ENCODE peak calls at places on chromosomes 5 and 9, in nine cellular contexts. P is keratinocyte, L is psoas muscle, K is GM13977, S is GM12865, I is fibroblast of lung, A is lower lobe of right lung, D is AG10803, Z is A549. H is an unnamed sample.

GRCh38 chr5:126101901-126102300 is 321.3 kb upstream of the GRAMD2B start:
- DNase-seq in P (no peak), L (no peak), K (no peak), S (no peak), I (no peak), A (no peak), D (no peak), Z (no peak), H (no peak)

GRCh38 chr5:120901199-120901598 is 437.1 kb downstream of the PRR16 start:
- DNase-seq in P (no peak), L (no peak), K (no peak), S (no peak), I (peak; percentile 3), A (no peak), D (peak; percentile 1), Z (no peak), H (no peak)

GRCh38 chr9:104866186-104866585 is 61.8 kb downstream of the ABCA1 start:
- DNase-seq in P (no peak), L (no peak), K (no peak), S (no peak), I (no peak), A (no peak), D (peak; percentile 59), Z (no peak), H (peak; percentile 23)

GRCh38 chr5:147481857-147482256 is 28.0 kb downstream of the DPYSL3 start:
- DNase-seq in P (no peak), L (no peak), K (peak; percentile 44), S (no peak), I (peak; percentile 60), A (no peak), D (peak; percentile 65), Z (no peak), H (peak; percentile 47)

GRCh38 chr5:108384741-108385140 is 2.8 kb upstream of the FBXL17 start:
- DNase-seq in P (no peak), L (no peak), K (no peak), S (no peak), I (no peak), A (no peak), D (no peak), Z (no peak), H (no peak)

GRCh38 chr5:159262472-159262858 is 625 bp upstream of the UBLCP1 start:
- DNase-seq in P (no peak), L (no peak), K (peak; percentile 10), S (no peak), I (no peak), A (no peak), D (peak; percentile 12), Z (peak; percentile 18), H (peak; percentile 10)

GRCh38 chr9:16358751-16359150 is 511.7 kb downstream of the BNC2 start:
- DNase-seq in P (no peak), L (no peak), K (no peak), S (no peak), I (no peak), A (no peak), D (no peak), Z (no peak), H (no peak)

GRCh38 chr5:67409342-67409741 is 212.7 kb upstream of the CD180 start:
- DNase-seq in P (no peak), L (no peak), K (no peak), S (no peak), I (no peak), A (no peak), D (no peak), Z (no peak), H (no peak)

GRCh38 chr9:117232266-117232665 is 182.6 kb downstream of the ASTN2 start:
- DNase-seq in P (no peak), L (no peak), K (no peak), S (no peak), I (no peak), A (no peak), D (no peak), Z (no peak), H (no peak)

GRCh38 chr5:158163836-158164572 is 305.1 kb upstream of the CLINT1 start:
- DNase-seq in P (no peak), L (no peak), K (no peak), S (no peak), I (no peak), A (no peak), D (peak; percentile 35), Z (no peak), H (no peak)

GRCh38 chr5:24365406-24365805 is 279.4 kb downstream of the CDH10 start:
- DNase-seq in P (no peak), L (no peak), K (no peak), S (no peak), I (no peak), A (no peak), D (no peak), Z (no peak), H (no peak)

GRCh38 chr5:83368835-83369234 is 102.7 kb upstream of the VCAN start:
- DNase-seq in P (no peak), L (no peak), K (no peak), S (no peak), I (no peak), A (no peak), D (peak; percentile 57), Z (no peak), H (no peak)

DNA sequence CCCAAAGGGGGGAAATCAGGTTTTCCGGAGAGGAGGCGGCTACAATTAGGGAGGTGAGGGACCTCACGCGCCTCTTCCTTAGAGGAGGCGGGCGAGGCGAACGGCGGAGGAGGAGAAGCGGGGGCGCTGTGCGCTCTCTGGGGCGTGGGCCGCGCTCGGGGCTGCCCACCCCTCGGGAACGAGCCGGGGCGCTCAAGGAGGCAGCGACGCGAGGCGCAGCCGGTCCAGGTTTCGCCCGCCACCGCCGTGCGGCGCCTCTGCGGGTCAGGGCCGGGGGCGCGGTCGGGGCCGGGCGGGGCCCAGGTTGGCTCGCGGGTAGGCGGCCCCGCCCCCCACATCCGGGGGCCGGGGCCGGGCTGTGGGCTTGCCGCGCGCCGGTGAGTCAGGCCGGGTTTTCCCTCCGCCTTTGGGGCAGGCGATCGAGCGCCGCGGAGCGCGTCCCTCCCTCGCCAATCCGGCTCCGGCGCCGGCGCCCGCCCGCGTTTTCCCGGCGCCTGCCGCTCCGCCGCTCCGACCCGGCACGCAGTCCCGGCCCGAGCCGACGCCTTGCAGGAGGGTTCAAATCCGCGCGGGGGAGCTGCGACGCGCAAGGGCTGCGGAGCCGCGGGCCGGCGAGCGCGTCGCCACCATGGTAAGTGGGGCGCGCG is at the start of gene N4BP3:
- DNase-seq in P (no peak), L (peak; percentile 65), K (peak; percentile 93), S (peak; percentile 91), I (peak; percentile 18), A (peak; percentile 74), D (peak; percentile 20), Z (peak; percentile 60), H (no peak)
- TF ChIP-seq CTCF in P (peak; percentile 22), L (no peak), K (peak; percentile 18), S (peak; percentile 23), I (no peak), A (no peak), D (no peak), Z (peak; percentile 27), H (no peak)

GRCh38 chr9:2985343-2985742 is 141.4 kb upstream of the PUM3 start:
- DNase-seq in P (no peak), L (no peak), K (no peak), S (no peak), I (no peak), A (no peak), D (no peak), Z (no peak), H (no peak)

GRCh38 chr9:2992427-2992826 is 148.5 kb upstream of the PUM3 start:
- DNase-seq in P (no peak), L (no peak), K (no peak), S (no peak), I (no peak), A (no peak), D (no peak), Z (no peak), H (no peak)

GRCh38 chr9:2987679-2988078 is 143.8 kb upstream of the PUM3 start:
- DNase-seq in P (no peak), L (no peak), K (no peak), S (no peak), I (no peak), A (no peak), D (no peak), Z (no peak), H (no peak)

DNA sequence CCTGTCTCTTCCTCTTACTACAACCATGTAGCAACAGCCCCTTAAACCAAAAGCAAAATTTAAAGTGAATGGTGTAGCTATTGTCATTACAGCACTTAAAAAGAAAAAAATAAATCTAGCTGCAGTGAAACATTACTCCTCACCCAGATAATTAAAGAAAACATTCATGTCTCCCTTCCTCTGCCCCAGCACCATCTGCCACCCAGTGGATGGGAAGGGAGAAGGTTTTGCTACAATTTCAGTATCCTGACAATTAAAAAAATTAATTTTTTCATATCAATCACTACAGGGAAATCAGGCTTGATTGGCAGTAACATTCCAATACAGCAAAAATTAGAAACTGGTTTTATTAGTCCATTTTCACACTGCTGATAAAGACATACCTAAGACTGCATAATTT is 147.4 kb upstream of the PUM3 start:
- DNase-seq in P (no peak), L (no peak), K (no peak), S (no peak), I (no peak), A (no peak), D (no peak), Z (no peak), H (no peak)
- TF ChIP-seq CTCF in P (peak; percentile 31), L (no peak), K (no peak), S (no peak), I (no peak), A (no peak), D (peak; percentile 39), Z (no peak), H (peak; percentile 39)

DNA sequence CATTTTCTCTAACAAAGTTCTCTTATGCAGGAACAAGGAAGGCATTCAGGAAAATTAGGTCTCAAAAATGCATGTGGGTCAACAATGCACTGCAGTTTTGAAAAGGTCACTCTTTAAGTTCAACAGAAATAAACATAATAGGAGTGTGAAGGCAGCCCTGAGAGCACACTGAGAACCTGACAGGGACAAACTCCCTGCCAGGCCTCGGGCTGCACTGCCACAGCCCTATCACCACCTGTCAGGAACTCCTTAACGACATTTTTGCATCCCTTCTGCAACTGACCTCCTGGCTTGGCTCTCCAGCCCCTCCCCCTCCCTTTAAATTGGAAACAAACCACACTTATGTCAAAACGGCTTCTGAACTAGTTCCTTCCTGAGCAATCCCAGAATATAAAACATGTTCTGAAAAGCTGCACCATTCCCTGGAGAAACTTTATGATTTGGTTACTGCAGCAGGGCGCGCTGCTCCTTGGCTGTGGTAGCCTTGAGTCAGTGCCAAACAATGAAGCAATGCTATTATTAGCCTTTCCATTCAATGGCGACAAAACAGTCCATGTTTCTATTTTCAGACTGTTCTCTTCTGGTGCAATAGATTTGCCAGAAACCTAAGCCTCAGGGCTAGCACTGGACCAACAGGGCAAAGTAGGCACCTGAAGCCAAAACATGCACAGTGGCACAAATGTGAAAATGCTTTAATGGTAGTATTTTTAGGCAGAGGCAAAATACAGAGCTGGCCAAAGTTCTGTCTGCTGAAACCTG is 160.1 kb upstream of the ZNF608 start:
- DNase-seq in P (no peak), L (peak; percentile 48), K (no peak), S (no peak), I (peak; percentile 93), A (no peak), D (peak; percentile 80), Z (no peak), H (peak; percentile 50)
- TF ChIP-seq CTCF in P (no peak), L (peak; percentile 21), K (no peak), S (no peak), I (peak; percentile 37), A (peak; percentile 6), D (no peak), Z (no peak), H (no peak)

DNA sequence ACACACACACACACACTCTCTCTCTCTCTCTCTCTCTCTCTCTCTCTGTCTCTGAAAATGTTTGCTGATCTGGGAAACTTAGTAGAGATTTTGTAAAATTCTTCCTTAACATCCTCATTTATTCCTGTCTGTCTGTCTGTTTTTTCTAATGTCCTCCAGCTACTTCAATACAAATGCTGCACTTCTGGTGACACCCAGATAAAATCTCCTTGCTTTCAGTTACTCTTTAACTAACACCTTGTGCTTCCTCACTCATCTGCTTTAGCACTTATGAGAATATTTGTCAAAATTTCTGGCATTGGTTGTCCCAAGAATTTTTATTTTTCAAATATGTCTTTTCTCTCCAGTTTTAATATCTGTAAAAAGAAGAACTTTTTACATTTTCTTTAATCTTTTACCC is 35.0 kb upstream of the ARRDC3 start:
- DNase-seq in P (no peak), L (no peak), K (no peak), S (no peak), I (no peak), A (no peak), D (no peak), Z (no peak), H (no peak)
- TF ChIP-seq CTCF in P (no peak), L (no peak), K (no peak), S (no peak), I (no peak), A (no peak), D (no peak), Z (no peak), H (no peak)